ENCODE peak calls at places on chromosomes 4 and X, in six cellular contexts. D is mammary epithelial cell; K is CD8-positive, alpha-beta T cell; J is neuronal stem cell; Y is fibroblast of lung; Q is heart left ventricle. A is an unnamed sample. For H3K27me3 and H3K36me3, the result is how much of the 10 kb centered on the place peaks cover.

GRCh38 chr4:45358573-45359506 is 632.5 kb upstream of the GNPDA2 start:
- DNase-seq in D (no peak), K (no peak), J (no peak), Y (no peak), Q (no peak), A (no peak)

GRCh38 chrX:100648601-100649417 is 4.8 kb downstream of the SRPX2 start:
- DNase-seq in D (no peak), K (no peak), J (no peak), Y (peak), Q (peak), A (no peak)

GRCh38 chr4:13483142-13484044 is 747 bp downstream of the RAB28 start:
- DNase-seq in D (peak), K (peak), J (peak), Y (peak), Q (peak), A (peak)

GRCh38 chr4:4672397-4672796 is 130.5 kb upstream of the STX18 start:
- DNase-seq in D (no peak), K (no peak), J (no peak), Y (no peak), Q (no peak), A (no peak)

GRCh38 chr4:78951862-78952472 is 12.7 kb upstream of the PAQR3 start:
- DNase-seq in D (peak), K (peak), J (peak), Y (peak), Q (peak), A (no peak)

GRCh38 chrX:119647552-119648420 is 41.6 kb upstream of the NKRF start:
- DNase-seq in D (no peak), K (peak), J (no peak), Y (no peak), Q (no peak), A (no peak)

GRCh38 chr4:184529283-184529682 is 54.9 kb upstream of the IRF2 start:
- DNase-seq in D (peak), K (no peak), J (no peak), Y (peak), Q (no peak), A (no peak)

GRCh38 chrX:140967036-140967435 is 35.4 kb upstream of the SPANXB1 start:
- DNase-seq in D (no peak), K (no peak), J (no peak), Y (no peak), Q (no peak), A (no peak)

DNA sequence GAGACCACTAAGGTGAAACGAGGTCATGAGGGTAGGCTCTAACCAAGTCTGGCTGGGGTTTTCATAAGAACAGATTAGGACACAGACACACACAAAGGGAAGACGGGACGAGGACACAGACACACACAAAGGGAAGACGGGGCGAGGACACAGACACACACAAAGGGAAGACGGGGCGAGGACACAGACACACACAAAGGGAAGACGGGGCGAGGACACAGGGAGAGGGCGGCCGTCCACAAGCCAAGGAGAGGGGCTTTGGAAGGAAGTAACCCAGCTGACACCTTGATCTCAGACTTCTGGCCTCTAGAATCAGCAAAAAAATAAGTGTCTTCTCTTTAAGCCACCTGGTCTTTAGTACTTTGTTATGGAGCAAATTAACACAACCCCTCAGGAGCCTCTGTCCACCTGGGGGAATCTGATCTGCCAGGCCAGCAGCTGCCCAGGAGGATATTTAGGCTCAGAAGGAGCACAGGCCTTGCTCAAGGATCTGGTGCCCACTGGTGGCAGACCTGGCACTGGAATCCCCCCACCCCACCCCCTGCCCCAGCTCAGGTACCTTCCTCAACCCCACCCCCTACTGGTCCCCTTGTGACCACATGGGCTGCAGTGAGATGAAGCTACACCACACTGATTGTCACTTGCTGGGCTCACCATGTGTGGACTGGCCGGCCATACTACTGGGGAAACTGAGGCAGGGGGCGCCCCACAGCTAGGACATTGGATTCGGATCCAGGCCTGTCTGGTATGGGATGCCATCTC is 2.8 kb downstream of the ABLIM2 start:
- DNase-seq in D (no peak), K (no peak), J (no peak), Y (no peak), Q (no peak), A (peak)
- H3K27me3 ChIP-seq in D (under half), K (under half), J (half or more), Y (under half), Q (under half), A (under half)

GRCh38 chr4:117678861-117679260 is 355.4 kb upstream of the NDST3 start:
- DNase-seq in D (no peak), K (no peak), J (no peak), Y (no peak), Q (no peak), A (no peak)
- H3K4me3 ChIP-seq in D (no peak), K (no peak), J (no peak), Y (no peak), Q (no peak), A (no peak)

DNA sequence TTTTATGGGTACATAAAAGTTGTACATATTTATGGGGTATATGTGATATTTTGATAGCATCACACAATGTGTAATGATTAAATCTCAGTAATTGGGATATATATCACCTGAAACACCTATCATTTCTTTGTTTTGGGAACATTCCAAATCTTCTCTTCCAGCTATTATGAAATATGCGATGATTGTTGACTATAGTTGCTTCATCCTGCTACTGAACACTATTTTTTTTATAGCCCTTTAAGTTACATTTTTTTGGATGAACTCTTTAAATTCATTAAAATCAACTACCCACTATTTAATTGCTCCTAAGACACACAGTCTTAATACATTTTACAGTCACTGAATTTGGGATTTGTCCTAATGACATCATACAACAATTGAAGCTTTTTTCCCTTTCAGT is 212.9 kb downstream of the BMPR1B start:
- DNase-seq in D (no peak), K (no peak), J (no peak), Y (no peak), Q (no peak), A (no peak)
- H3K36me3 ChIP-seq in D (under half), K (under half), J (under half), Y (under half), Q (under half), A (under half)

GRCh38 chr4:36206012-36206411 is 38.3 kb downstream of the ARAP2 start:
- DNase-seq in D (no peak), K (no peak), J (no peak), Y (no peak), Q (no peak), A (peak)

GRCh38 chr4:36207367-36207766 is 36.9 kb downstream of the ARAP2 start:
- DNase-seq in D (no peak), K (no peak), J (no peak), Y (no peak), Q (no peak), A (no peak)

GRCh38 chr4:36207808-36208207 is 36.5 kb downstream of the ARAP2 start:
- DNase-seq in D (no peak), K (no peak), J (no peak), Y (no peak), Q (no peak), A (no peak)

GRCh38 chr4:36208884-36209473 is 35.3 kb downstream of the ARAP2 start:
- DNase-seq in D (no peak), K (peak), J (no peak), Y (no peak), Q (no peak), A (no peak)

GRCh38 chr4:36206586-36206985 is 37.7 kb downstream of the ARAP2 start:
- DNase-seq in D (no peak), K (no peak), J (no peak), Y (no peak), Q (no peak), A (no peak)
- H3K27me3 ChIP-seq in D (under half), K (under half), J (under half), Y (under half), Q (under half), A (under half)

DNA sequence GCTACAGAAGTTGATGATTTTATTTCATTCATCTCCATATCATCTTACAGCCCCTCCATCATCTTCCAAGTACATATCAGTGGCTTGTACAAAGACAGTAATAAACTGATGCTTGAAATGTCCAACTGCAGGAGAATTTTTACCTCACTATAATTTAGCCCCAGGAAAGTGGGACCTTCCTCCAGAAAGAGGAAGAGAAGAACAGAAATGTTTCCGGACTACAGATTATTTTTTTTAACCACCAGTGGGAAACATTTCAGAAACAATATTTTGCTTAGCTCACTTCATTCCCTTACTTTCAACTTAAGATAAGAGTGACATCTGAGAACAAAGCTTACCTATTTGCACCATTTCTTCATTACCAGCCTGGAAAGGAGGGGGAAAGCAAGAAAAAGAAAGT is 2.0 kb downstream of the ADAMTS3 start:
- DNase-seq in D (no peak), K (no peak), J (no peak), Y (no peak), Q (no peak), A (no peak)
- H3K4me3 ChIP-seq in D (no peak), K (no peak), J (peak), Y (peak), Q (peak), A (no peak)

GRCh38 chrX:51894697-51895336 is 1.4 kb downstream of the MAGED1 start:
- DNase-seq in D (no peak), K (peak), J (no peak), Y (peak), Q (peak), A (peak)

GRCh38 chrX:51899741-51900140 is 6.3 kb downstream of the MAGED1 start:
- DNase-seq in D (no peak), K (no peak), J (no peak), Y (peak), Q (no peak), A (no peak)

GRCh38 chrX:51893931-51894696 is 691 bp downstream of the MAGED1 start:
- DNase-seq in D (peak), K (no peak), J (peak), Y (peak), Q (peak), A (peak)

GRCh38 chrX:51892921-51893745 is at the start of gene MAGED1:
- DNase-seq in D (peak), K (peak), J (peak), Y (peak), Q (peak), A (peak)

GRCh38 chrX:51896626-51897025 is 3.2 kb downstream of the MAGED1 start:
- DNase-seq in D (no peak), K (no peak), J (no peak), Y (no peak), Q (no peak), A (no peak)
- H3K36me3 ChIP-seq in D (under half), K (under half), J (half or more), Y (under half), Q (under half), A (under half)